ENCODE peak calls at places on chromosomes 5 and 9, in seven cellular contexts. A is heart right ventricle; H is mesenchymal stem cell; Q is MM.1S; W is Peyer's patch; M is cardiac muscle cell; F is effector memory CD4-positive, alpha-beta T cell. S is an unnamed sample.

GRCh38 chr5:176735383-176736265 is 74.7 kb upstream of the UNC5A start:
- DNase-seq in F (no peak), M (no peak), A (no peak), W (peak), Q (no peak), H (no peak), S (no peak)

GRCh38 chr5:74020488-74020887 is 394.5 kb downstream of the ARHGEF28 start:
- DNase-seq in M (no peak), F (no peak), W (no peak), Q (no peak), A (no peak), H (no peak), S (no peak)

GRCh38 chr5:106241409-106241808 is 1429.3 kb downstream of the EFNA5 start:
- DNase-seq in H (peak), A (no peak), F (no peak), Q (no peak), M (no peak), W (no peak), S (no peak)

GRCh38 chr5:43854697-43855292 is 251.8 kb downstream of the NNT start:
- DNase-seq in F (no peak), M (peak), W (no peak), A (no peak), H (peak), Q (no peak), S (no peak)

GRCh38 chr5:144203750-144204596 is 33.3 kb downstream of the KCTD16 start:
- DNase-seq in Q (peak), F (no peak), H (peak), W (no peak), M (peak), A (peak), S (peak)

GRCh38 chr5:11724947-11725346 is 179.3 kb downstream of the CTNND2 start:
- DNase-seq in M (no peak), H (no peak), Q (no peak), W (no peak), A (no peak), F (no peak), S (no peak)

GRCh38 chr5:169945831-169946261 is 34.4 kb downstream of the INSYN2B start:
- DNase-seq in W (no peak), H (peak), M (peak), F (no peak), Q (no peak), A (peak), S (no peak)

GRCh38 chr5:68754536-68754935 is 339.3 kb upstream of the SLC30A5 start:
- DNase-seq in H (no peak), A (no peak), Q (no peak), M (no peak), W (no peak), F (no peak), S (no peak)

GRCh38 chr5:16690243-16690839 is 73.5 kb upstream of the RETREG1 start:
- DNase-seq in A (peak), Q (no peak), H (peak), W (no peak), M (peak), F (no peak), S (peak)

GRCh38 chr5:108560581-108560980 is 178.7 kb upstream of the FBXL17 start:
- DNase-seq in M (no peak), W (no peak), F (no peak), Q (no peak), A (peak), H (peak), S (no peak)

GRCh38 chr5:56123531-56124243 is 109.4 kb downstream of the ANKRD55 start:
- DNase-seq in M (peak), F (no peak), A (peak), Q (no peak), W (no peak), H (peak), S (peak)

GRCh38 chr5:83404182-83404712 is 67.3 kb upstream of the VCAN start:
- DNase-seq in W (no peak), H (no peak), A (peak), M (peak), Q (no peak), F (no peak), S (no peak)

GRCh38 chr9:114155967-114156294 is 594 bp downstream of the COL27A1 start:
- DNase-seq in H (no peak), Q (no peak), M (no peak), W (no peak), F (no peak), A (no peak), S (no peak)

GRCh38 chr5:124060010-124060409 is 548.0 kb downstream of the CSNK1G3 start:
- DNase-seq in F (no peak), H (no peak), W (no peak), A (no peak), M (no peak), Q (no peak), S (no peak)

GRCh38 chr9:96021616-96022444 is 146.3 kb downstream of the ERCC6L2 start:
- DNase-seq in W (peak), H (no peak), F (no peak), M (peak), Q (no peak), A (no peak), S (peak)

GRCh38 chr5:73641811-73642210 is 15.8 kb downstream of the ARHGEF28 start:
- DNase-seq in M (peak), W (no peak), F (no peak), Q (no peak), A (no peak), H (no peak), S (no peak)

GRCh38 chr9:6132650-6133049 is 83.0 kb upstream of the IL33 start:
- DNase-seq in H (no peak), F (no peak), Q (no peak), M (no peak), W (no peak), A (no peak), S (no peak)

GRCh38 chr5:122436615-122437014 is 124.6 kb downstream of the SNCAIP start:
- DNase-seq in M (no peak), F (no peak), H (no peak), W (no peak), A (no peak), Q (no peak), S (no peak)

GRCh38 chr5:88683506-88684135 is 199.4 kb downstream of the MEF2C start:
- DNase-seq in Q (peak), H (no peak), W (no peak), F (no peak), M (no peak), A (no peak), S (no peak)

GRCh38 chr9:109010676-109011655 is 2.3 kb downstream of the CTNNAL1 start:
- DNase-seq in M (no peak), A (peak), H (peak), Q (peak), W (no peak), F (peak), S (peak)

GRCh38 chr9:120531683-120532300 is 48.2 kb downstream of the CDK5RAP2 start:
- DNase-seq in A (no peak), H (peak), F (no peak), M (peak), W (no peak), Q (peak), S (peak)

GRCh38 chr5:31809037-31809910 is 170.3 kb downstream of the PDZD2 start:
- DNase-seq in F (no peak), H (peak), Q (peak), A (peak), M (peak), W (peak), S (peak)

GRCh38 chr5:135434591-135435466 is 12.3 kb downstream of the DCANP1 start:
- DNase-seq in F (no peak), W (no peak), M (no peak), H (no peak), Q (no peak), A (no peak), S (no peak)

GRCh38 chr5:157473383-157474370 is 13.7 kb downstream of the NIPAL4 start:
- DNase-seq in W (no peak), Q (no peak), H (peak), M (peak), F (no peak), A (no peak), S (no peak)

GRCh38 chr5:141968914-141969608 is at the start of gene RNF14:
- DNase-seq in Q (peak), M (peak), F (peak), A (peak), W (peak), H (peak), S (peak)

GRCh38 chr5:39755986-39756385 is 331.2 kb upstream of the DAB2 start:
- DNase-seq in W (no peak), H (peak), M (no peak), A (peak), F (no peak), Q (no peak), S (peak)

GRCh38 chr9:119365291-119366027 is 3.8 kb downstream of the BRINP1 start:
- DNase-seq in A (peak), H (peak), F (no peak), W (no peak), M (peak), Q (peak), S (peak)

GRCh38 chr9:103804077-103804735 is 289.9 kb upstream of the SMC2 start:
- DNase-seq in M (no peak), Q (no peak), H (no peak), F (no peak), W (no peak), A (no peak), S (no peak)

GRCh38 chr5:67900515-67900914 is 315.0 kb upstream of the PIK3R1 start:
- DNase-seq in W (no peak), A (no peak), Q (no peak), F (no peak), M (no peak), H (no peak), S (no peak)

GRCh38 chr5:43034591-43034968 is 5.5 kb downstream of the ANXA2R start:
- DNase-seq in A (no peak), M (no peak), W (no peak), Q (no peak), F (no peak), H (peak), S (no peak)

GRCh38 chr5:51378778-51379652 is 4.2 kb upstream of the ISL1 start:
- DNase-seq in H (peak), A (no peak), W (no peak), M (peak), Q (peak), F (no peak), S (peak)

GRCh38 chr5:160787247-160787646 is 64.8 kb downstream of the ATP10B start:
- DNase-seq in A (no peak), H (no peak), M (peak), W (peak), Q (peak), F (no peak), S (no peak)

GRCh38 chr5:39714036-39714698 is 289.4 kb upstream of the DAB2 start:
- DNase-seq in W (no peak), M (peak), F (no peak), A (peak), Q (peak), H (peak), S (peak)

GRCh38 chr5:177552839-177553455 is 1.4 kb downstream of the FAM193B start:
- DNase-seq in A (no peak), Q (no peak), H (peak), M (no peak), F (no peak), W (no peak), S (no peak)

DNA sequence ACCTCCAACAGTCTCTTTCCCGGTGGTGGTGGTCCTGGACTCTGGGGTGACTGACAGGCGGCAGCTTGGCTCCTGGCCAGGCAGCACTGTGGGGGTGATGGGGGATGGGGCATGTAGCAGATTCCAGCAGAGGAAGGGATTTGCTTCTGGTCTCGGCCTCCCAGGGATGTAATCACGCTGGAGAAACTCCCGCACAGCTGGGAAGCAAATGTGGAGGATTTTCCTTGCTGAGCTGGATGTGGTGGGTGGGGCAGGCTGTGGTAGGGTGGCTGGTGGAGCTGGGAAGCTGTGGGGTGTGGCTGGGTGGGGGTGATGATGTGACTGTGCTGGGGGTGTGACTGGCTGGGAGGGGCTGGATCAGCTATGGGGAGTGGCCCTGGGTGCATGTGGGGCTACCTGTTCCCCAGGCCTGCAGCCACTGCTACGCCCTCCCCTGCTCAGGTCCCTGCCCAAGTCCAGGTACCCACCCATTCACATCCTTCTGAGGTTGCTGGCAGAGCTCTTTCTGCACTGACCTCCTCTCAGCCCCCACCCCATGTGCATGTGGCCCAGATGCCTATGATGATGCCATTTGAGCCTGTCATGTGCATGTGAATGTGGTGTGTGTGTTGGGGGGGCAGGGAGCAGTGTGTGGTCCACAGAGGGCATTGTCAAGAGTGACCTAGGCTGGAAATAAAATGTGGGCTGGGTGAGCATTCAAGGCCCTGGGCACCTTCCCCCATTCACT is 3.9 kb downstream of the NDST1 start:
- DNase-seq in H (peak), M (peak), F (no peak), W (peak), A (peak), Q (no peak), S (peak)
- H3K27ac ChIP-seq in H (peak), M (peak), F (no peak), W (peak), A (peak), Q (no peak), S (no peak)

GRCh38 chr5:179166171-179166885 is 106.2 kb downstream of the ZNF354C start:
- DNase-seq in W (peak), A (no peak), M (no peak), Q (no peak), H (no peak), F (no peak), S (no peak)

GRCh38 chr5:179168636-179169035 is 108.5 kb downstream of the ZNF354C start:
- DNase-seq in M (no peak), W (no peak), F (no peak), A (no peak), Q (no peak), H (no peak), S (no peak)

GRCh38 chr5:179167871-179168451 is 107.8 kb downstream of the ZNF354C start:
- DNase-seq in M (no peak), A (no peak), H (no peak), F (no peak), W (no peak), Q (no peak), S (no peak)

GRCh38 chr5:179165421-179166170 is 105.4 kb downstream of the ZNF354C start:
- DNase-seq in M (no peak), H (no peak), Q (no peak), W (no peak), A (no peak), F (no peak), S (no peak)

GRCh38 chr5:179166886-179167841 is 107.0 kb downstream of the ZNF354C start:
- DNase-seq in F (no peak), W (peak), Q (no peak), H (peak), A (peak), M (peak), S (no peak)
- H3K4me3 ChIP-seq in F (peak), W (no peak), Q (no peak), H (peak), A (peak), M (no peak), S (no peak)

DNA sequence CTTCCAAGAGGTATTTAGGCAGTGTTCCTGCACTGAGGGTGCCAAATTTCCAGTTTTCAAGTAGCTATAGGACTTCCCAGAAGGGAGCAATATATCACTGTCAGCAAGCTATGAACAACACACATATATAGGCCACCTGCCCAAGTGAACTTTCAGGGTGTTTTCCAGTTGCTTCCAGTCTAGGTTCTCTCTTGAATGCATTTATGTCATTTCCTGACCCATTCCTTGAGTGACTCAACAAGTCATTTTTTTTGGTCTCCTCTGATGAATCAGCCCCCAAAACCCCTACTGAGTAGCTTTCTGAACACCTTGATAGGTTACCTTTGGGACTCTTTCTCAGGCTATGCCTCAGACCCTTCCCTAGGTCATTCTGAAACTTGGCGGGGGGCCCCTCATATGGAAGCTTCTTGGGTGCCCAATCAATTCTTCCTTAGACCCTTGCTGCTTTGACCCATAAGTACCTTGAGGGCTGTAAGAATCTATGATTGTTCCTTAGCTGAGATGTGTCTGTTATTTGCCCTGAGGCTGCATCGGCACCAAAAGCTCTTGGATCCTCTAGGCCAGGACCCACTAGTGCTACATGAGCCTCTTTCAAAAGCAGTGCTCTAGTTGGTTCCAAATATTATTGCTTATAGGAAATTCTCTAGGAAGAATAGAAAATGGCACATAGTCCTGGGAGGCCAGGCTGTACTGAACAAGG is 12.4 kb downstream of the DNAJB5 start:
- DNase-seq in A (no peak), Q (no peak), F (no peak), M (no peak), W (no peak), H (no peak), S (no peak)
- H3K27ac ChIP-seq in A (no peak), Q (no peak), F (no peak), M (no peak), W (no peak), H (no peak), S (no peak)

GRCh38 chr5:175715627-175716522 is 58.0 kb downstream of the HRH2 start:
- DNase-seq in F (no peak), W (no peak), A (no peak), Q (no peak), M (no peak), H (no peak), S (no peak)
- H3K4me3 ChIP-seq in F (no peak), W (no peak), A (no peak), Q (no peak), M (no peak), H (no peak), S (no peak)

GRCh38 chr5:172380992-172381643 is 73.2 kb downstream of the SH3PXD2B start:
- DNase-seq in Q (no peak), W (no peak), A (peak), H (no peak), M (no peak), F (no peak), S (peak)
- H3K27ac ChIP-seq in Q (no peak), W (peak), A (no peak), H (no peak), M (no peak), F (no peak), S (no peak)

GRCh38 chr9:77731008-77731698 is 83.0 kb upstream of the GNA14 start:
- DNase-seq in M (no peak), H (no peak), F (no peak), A (no peak), Q (no peak), W (no peak), S (no peak)

GRCh38 chr9:77729177-77729576 is 81.1 kb upstream of the GNA14 start:
- DNase-seq in Q (no peak), H (no peak), F (no peak), W (no peak), M (no peak), A (no peak), S (no peak)

GRCh38 chr9:77735515-77735914 is 87.4 kb upstream of the GNA14 start:
- DNase-seq in W (no peak), Q (no peak), M (no peak), A (peak), F (no peak), H (no peak), S (no peak)

GRCh38 chr9:77726814-77727213 is 78.7 kb upstream of the GNA14 start:
- DNase-seq in M (no peak), Q (no peak), H (no peak), F (no peak), W (no peak), A (no peak), S (no peak)

GRCh38 chr9:77731930-77732329 is 83.8 kb upstream of the GNA14 start:
- DNase-seq in Q (no peak), H (no peak), W (no peak), M (no peak), A (no peak), F (no peak), S (peak)
- H3K4me3 ChIP-seq in Q (no peak), H (no peak), W (no peak), M (no peak), A (no peak), F (no peak), S (peak)

DNA sequence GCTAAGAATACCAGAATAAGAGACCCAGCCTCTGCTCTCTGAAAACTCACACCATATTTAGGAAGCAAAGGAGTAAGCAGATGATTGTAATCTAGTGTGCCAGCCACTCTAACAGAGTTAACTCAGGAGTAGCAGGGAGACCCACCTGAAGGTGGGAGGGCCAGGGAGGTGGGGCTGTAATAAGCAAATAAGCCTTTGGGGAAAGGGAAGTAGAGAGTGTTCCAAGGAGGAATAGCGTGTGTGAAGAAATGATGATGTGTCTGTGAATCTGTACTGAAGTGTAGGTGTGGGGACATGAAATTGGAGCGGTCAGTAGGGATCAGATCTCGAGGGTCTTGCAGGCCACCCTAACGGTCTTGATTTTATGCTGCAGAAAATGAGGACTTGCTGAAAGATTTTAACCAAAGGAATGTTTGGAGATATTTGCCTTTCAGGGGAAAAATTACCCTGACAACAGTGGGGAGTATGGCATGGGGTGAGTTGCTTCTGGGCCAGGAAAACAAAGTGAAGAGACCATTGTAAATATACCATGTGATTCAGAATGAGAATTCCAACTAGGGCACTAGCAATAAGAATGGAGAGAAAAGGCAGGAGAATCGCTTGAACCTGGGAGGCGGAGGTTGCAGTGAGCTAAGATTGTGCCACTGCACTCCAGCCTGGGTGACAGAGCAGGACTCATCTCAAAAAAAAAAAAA is 44.1 kb upstream of the FSD1L start:
- DNase-seq in F (no peak), H (no peak), W (no peak), A (no peak), M (no peak), Q (no peak), S (no peak)
- H3K27ac ChIP-seq in F (no peak), H (no peak), W (no peak), A (no peak), M (peak), Q (no peak), S (no peak)

GRCh38 chr9:98184326-98184725 is 8.1 kb downstream of the CORO2A start:
- DNase-seq in A (no peak), F (no peak), W (no peak), M (no peak), Q (no peak), H (no peak), S (no peak)

GRCh38 chr9:98180996-98181395 is 11.4 kb downstream of the CORO2A start:
- DNase-seq in H (no peak), M (no peak), W (no peak), Q (no peak), A (no peak), F (no peak), S (no peak)

GRCh38 chr9:98182069-98182820 is 10.2 kb downstream of the CORO2A start:
- DNase-seq in H (peak), Q (no peak), W (no peak), M (no peak), A (no peak), F (no peak), S (no peak)

GRCh38 chr9:98181746-98182068 is 10.7 kb downstream of the CORO2A start:
- DNase-seq in M (no peak), A (no peak), F (no peak), H (no peak), W (no peak), Q (no peak), S (no peak)

GRCh38 chr9:98182889-98183599 is 9.4 kb downstream of the CORO2A start:
- DNase-seq in W (peak), H (no peak), Q (no peak), M (no peak), F (no peak), A (no peak), S (no peak)
- H3K4me3 ChIP-seq in W (no peak), H (no peak), Q (no peak), M (no peak), F (no peak), A (no peak), S (no peak)

S was measured in SJCRH30.